ENCODE peak calls at places on chromosomes 2 and 18, in ten cellular contexts. O is A549, F is astrocyte, V is keratinocyte, N is MM.1S, H is stomach, L is OCI-LY7, X is cardiac muscle cell, S is spleen, K is hepatocyte. C is an unnamed sample.

GRCh38 chr2:75406138-75406537 is 154.6 kb downstream of the EVA1A start:
- DNase-seq in O (no peak), F (no peak), V (no peak), N (no peak), H (no peak), L (no peak), X (no peak), S (no peak), K (no peak), C (no peak)

GRCh38 chr2:163600801-163601200 is 135.0 kb downstream of the FIGN start:
- DNase-seq in O (no peak), F (no peak), V (no peak), N (no peak), H (no peak), L (no peak), X (no peak), S (no peak), K (no peak), C (peak; percentile 29)

GRCh38 chr2:239379641-239380170 is 21.1 kb downstream of the HDAC4 start:
- DNase-seq in O (no peak), F (no peak), V (no peak), N (no peak), H (no peak), L (no peak), X (no peak), S (peak; percentile 76), K (no peak), C (no peak)

GRCh38 chr2:20617892-20618467 is 32.9 kb downstream of the HS1BP3 start:
- DNase-seq in O (peak; percentile 95), F (peak; percentile 97), V (no peak), N (no peak), H (peak; percentile 98), L (no peak), X (peak; percentile 100), S (peak; percentile 90), K (peak; percentile 95), C (peak; percentile 93)

GRCh38 chr2:226080323-226080722 is 680.8 kb downstream of the NYAP2 start:
- DNase-seq in O (no peak), F (peak; percentile 82), V (no peak), N (no peak), H (no peak), L (no peak), X (peak; percentile 64), S (no peak), K (no peak), C (no peak)

GRCh38 chr2:120236296-120236695 is 13.1 kb upstream of the TMEM185B start:
- DNase-seq in O (no peak), F (no peak), V (no peak), N (no peak), H (peak; percentile 21), L (no peak), X (no peak), S (peak; percentile 68), K (no peak), C (no peak)

GRCh38 chr2:170354409-170354808 is 176.5 kb downstream of the MYO3B start:
- DNase-seq in O (no peak), F (no peak), V (no peak), N (no peak), H (no peak), L (no peak), X (no peak), S (no peak), K (no peak), C (no peak)

GRCh38 chr2:60414731-60415130 is 138.7 kb downstream of the BCL11A start:
- DNase-seq in O (peak; percentile 38), F (peak; percentile 49), V (no peak), N (no peak), H (no peak), L (peak; percentile 38), X (peak; percentile 64), S (no peak), K (no peak), C (peak; percentile 31)

GRCh38 chr2:19911799-19912509 is 10.2 kb upstream of the TTC32 start:
- DNase-seq in O (peak; percentile 31), F (peak; percentile 96), V (peak; percentile 96), N (no peak), H (no peak), L (no peak), X (peak; percentile 45), S (no peak), K (no peak), C (peak; percentile 91)

GRCh38 chr2:222424281-222424728 is at the start of gene SGPP2:
- DNase-seq in O (no peak), F (no peak), V (no peak), N (peak; percentile 42), H (peak; percentile 73), L (no peak), X (no peak), S (peak; percentile 80), K (peak; percentile 56), C (no peak)

GRCh38 chr2:55047677-55048299 is 2.5 kb downstream of the RTN4 start:
- DNase-seq in O (peak; percentile 52), F (peak; percentile 20), V (no peak), N (no peak), H (no peak), L (peak; percentile 44), X (peak; percentile 64), S (no peak), K (peak; percentile 26), C (no peak)

GRCh38 chr2:15675456-15676195 is 84.0 kb downstream of the DDX1 start:
- DNase-seq in O (peak; percentile 39), F (no peak), V (no peak), N (no peak), H (no peak), L (no peak), X (peak; percentile 29), S (no peak), K (peak; percentile 34), C (no peak)

GRCh38 chr2:233082222-233082933 is 22.2 kb downstream of the INPP5D start:
- DNase-seq in O (no peak), F (no peak), V (no peak), N (peak; percentile 25), H (no peak), L (peak; percentile 68), X (no peak), S (no peak), K (no peak), C (no peak)

GRCh38 chr18:46321954-46322353 is 217.8 kb downstream of the HAUS1 start:
- DNase-seq in O (no peak), F (no peak), V (no peak), N (no peak), H (no peak), L (no peak), X (no peak), S (no peak), K (no peak), C (no peak)

GRCh38 chr2:60500861-60501260 is 52.6 kb downstream of the BCL11A start:
- DNase-seq in O (no peak), F (no peak), V (no peak), N (no peak), H (no peak), L (no peak), X (no peak), S (no peak), K (no peak), C (no peak)

GRCh38 chr2:31122133-31122532 is 16.1 kb downstream of the GALNT14 start:
- DNase-seq in O (no peak), F (no peak), V (no peak), N (no peak), H (no peak), L (no peak), X (no peak), S (no peak), K (no peak), C (no peak)

GRCh38 chr2:31127931-31128330 is 10.3 kb downstream of the GALNT14 start:
- DNase-seq in O (no peak), F (no peak), V (no peak), N (no peak), H (no peak), L (no peak), X (no peak), S (no peak), K (no peak), C (no peak)

GRCh38 chr2:31125918-31126695 is 12.1 kb downstream of the GALNT14 start:
- DNase-seq in O (peak; percentile 32), F (no peak), V (no peak), N (no peak), H (no peak), L (no peak), X (no peak), S (no peak), K (no peak), C (peak; percentile 51)

GRCh38 chr2:31129835-31130561 is 8.2 kb downstream of the GALNT14 start:
- DNase-seq in O (no peak), F (no peak), V (no peak), N (no peak), H (no peak), L (no peak), X (no peak), S (no peak), K (no peak), C (no peak)

GRCh38 chr2:31124904-31125303 is 13.3 kb downstream of the GALNT14 start:
- DNase-seq in O (no peak), F (no peak), V (no peak), N (no peak), H (no peak), L (no peak), X (no peak), S (no peak), K (no peak), C (no peak)
- H3K27ac ChIP-seq in O (no peak overlapping the region), F (no peak overlapping the region), V (no peak overlapping the region), N (no peak overlapping the region), H (no peak overlapping the region), L (no peak overlapping the region), X (no peak overlapping the region), S (no peak overlapping the region), K (no peak overlapping the region), C (no peak overlapping the region)

GRCh38 chr2:72144746-72145657 is 2.7 kb downstream of the CYP26B1 start:
- DNase-seq in O (peak; percentile 88), F (no peak), V (no peak), N (peak; percentile 25), H (peak; percentile 31), L (no peak), X (peak; percentile 69), S (peak; percentile 70), K (peak; percentile 58), C (no peak)
- H3K4me1 ChIP-seq in O (peaks cover 41% of the 10 kb centered on the region), F (peaks cover 34% of the 10 kb centered on the region), V (peaks cover 35% of the 10 kb centered on the region), N (peaks cover 4% of the 10 kb centered on the region), H (peaks cover 70% of the 10 kb centered on the region), L (no peaks in the 10 kb centered on the region), X (peaks cover 6% of the 10 kb centered on the region), S (peaks cover 78% of the 10 kb centered on the region), K (peaks cover 51% of the 10 kb centered on the region), C (peaks cover 36% of the 10 kb centered on the region)

DNA sequence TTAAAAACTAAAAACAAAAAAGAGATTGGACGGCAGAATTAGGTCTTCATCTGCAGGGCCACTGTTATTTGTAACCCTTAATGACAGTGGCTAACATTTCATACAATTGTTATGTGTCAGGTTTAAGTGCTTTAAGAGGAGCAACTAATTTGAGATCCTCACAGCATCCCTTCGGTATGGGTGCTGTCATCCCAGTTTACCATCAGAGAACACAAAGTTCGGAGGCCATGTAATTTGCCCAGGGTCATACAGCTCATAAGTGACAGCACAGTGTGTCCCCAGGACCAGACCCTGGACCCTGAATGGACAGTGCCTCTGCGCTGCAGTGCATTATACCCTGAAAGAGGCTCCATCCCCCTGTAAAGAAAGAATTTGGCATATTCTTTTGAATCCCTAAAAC is 114.7 kb downstream of the FEZ2 start:
- DNase-seq in O (no peak), F (no peak), V (no peak), N (no peak), H (no peak), L (no peak), X (no peak), S (no peak), K (no peak), C (no peak)
- H3K27ac ChIP-seq in O (peak overlapping the region; percentile 84), F (peak overlapping the region; percentile 92), V (no peak overlapping the region), N (no peak overlapping the region), H (peak overlapping the region; percentile 78), L (no peak overlapping the region), X (no peak overlapping the region), S (no peak overlapping the region), K (peak overlapping the region; percentile 69), C (peak overlapping the region; percentile 97)

GRCh38 chr2:101902169-101902568 is 89.6 kb upstream of the IL1R2 start:
- DNase-seq in O (no peak), F (no peak), V (no peak), N (no peak), H (no peak), L (no peak), X (no peak), S (no peak), K (no peak), C (no peak)
- H3K4me1 ChIP-seq in O (no peaks in the 10 kb centered on the region), F (no peaks in the 10 kb centered on the region), V (peaks cover 26% of the 10 kb centered on the region), N (no peaks in the 10 kb centered on the region), H (no peaks in the 10 kb centered on the region), L (no peaks in the 10 kb centered on the region), X (no peaks in the 10 kb centered on the region), S (peaks cover 17% of the 10 kb centered on the region), K (no peaks in the 10 kb centered on the region), C (no peaks in the 10 kb centered on the region)